ENCODE peak calls at places on chromosomes 11 and 22, in five cellular contexts. N is HEK293T, Z is GM12878, M is H1, A is HepG2. F is an unnamed sample.

GRCh38 chr11:69654001-69654659 is 13.2 kb downstream of the CCND1 start:
- DNase-seq in N (no peak), Z (no peak), M (no peak), A (no peak), F (no peak)

GRCh38 chr11:19679952-19680823 is 32.4 kb upstream of the NAV2 start:
- DNase-seq in N (peak; percentile 38), Z (no peak), M (peak; percentile 39), A (no peak), F (no peak)

GRCh38 chr22:49924113-49924833 is 5.8 kb downstream of the CRELD2 start:
- DNase-seq in N (no peak), Z (no peak), M (no peak), A (no peak), F (no peak)

GRCh38 chr11:6474806-6475500 is 1.2 kb upstream of the TRIM3 start:
- DNase-seq in N (no peak), Z (no peak), M (no peak), A (no peak), F (peak; percentile 3)

GRCh38 chr11:71223671-71224660 is 28.4 kb downstream of the SHANK2 start:
- DNase-seq in N (no peak), Z (no peak), M (no peak), A (no peak), F (no peak)

GRCh38 chr22:39559456-39560105 is 11.0 kb upstream of the CACNA1I start:
- DNase-seq in N (peak; percentile 51), Z (no peak), M (peak; percentile 41), A (no peak), F (no peak)

GRCh38 chr11:111730031-111730430 is 36.2 kb downstream of the PPP2R1B start:
- DNase-seq in N (no peak), Z (no peak), M (no peak), A (no peak), F (no peak)

GRCh38 chr11:59088164-59088563 is 2.1 kb downstream of the GLYATL1B start:
- DNase-seq in N (no peak), Z (no peak), M (no peak), A (no peak), F (no peak)

GRCh38 chr11:48018561-48019229 is 38.3 kb downstream of the PTPRJ start:
- DNase-seq in N (no peak), Z (no peak), M (no peak), A (no peak), F (no peak)

GRCh38 chr11:19633276-19633675 is 79.4 kb upstream of the NAV2 start:
- DNase-seq in N (no peak), Z (no peak), M (no peak), A (no peak), F (no peak)

GRCh38 chr11:67389477-67389876 is 2.3 kb upstream of the RAD9A start:
- DNase-seq in N (peak; percentile 65), Z (no peak), M (no peak), A (peak; percentile 64), F (peak; percentile 65)

GRCh38 chr11:123457187-123457770 is 27.2 kb downstream of the GRAMD1B start:
- DNase-seq in N (no peak), Z (no peak), M (no peak), A (no peak), F (no peak)

GRCh38 chr11:93735627-93736026 is 5.7 kb downstream of the TAF1D start:
- DNase-seq in N (no peak), Z (no peak), M (no peak), A (no peak), F (no peak)

GRCh38 chr11:93738647-93739081 is 2.6 kb downstream of the TAF1D start:
- DNase-seq in N (no peak), Z (no peak), M (no peak), A (no peak), F (no peak)

GRCh38 chr11:93736129-93736528 is 5.2 kb downstream of the TAF1D start:
- DNase-seq in N (no peak), Z (no peak), M (no peak), A (no peak), F (no peak)

GRCh38 chr11:93740031-93740801 is 1.1 kb downstream of the TAF1D start:
- DNase-seq in N (no peak), Z (no peak), M (no peak), A (peak; percentile 75), F (no peak)

GRCh38 chr11:93737904-93738612 is 3.2 kb downstream of the TAF1D start:
- DNase-seq in N (no peak), Z (no peak), M (no peak), A (no peak), F (no peak)
- TF ChIP-seq SUZ12 in N (no peak), Z (no peak), M (no peak), A (no peak), F (no peak)

GRCh38 chr11:119254239-119254638 is 48.1 kb downstream of the CBL start:
- DNase-seq in N (no peak), Z (no peak), M (no peak), A (no peak), F (no peak)
- TF ChIP-seq SUZ12 in N (no peak), Z (no peak), M (no peak), A (no peak), F (no peak)

GRCh38 chr11:86798988-86799387 is 1.4 kb upstream of the PRSS23 start:
- DNase-seq in N (no peak), Z (no peak), M (no peak), A (no peak), F (no peak)

GRCh38 chr11:86800956-86801264 is 568 bp downstream of the PRSS23 start:
- DNase-seq in N (no peak), Z (no peak), M (no peak), A (no peak), F (no peak)

GRCh38 chr11:86799680-86800075 is 664 bp upstream of the PRSS23 start:
- DNase-seq in N (no peak), Z (no peak), M (no peak), A (no peak), F (no peak)

GRCh38 chr11:86802146-86802545 is 1.8 kb downstream of the PRSS23 start:
- DNase-seq in N (no peak), Z (no peak), M (no peak), A (no peak), F (no peak)

GRCh38 chr11:86800076-86800955 is at the start of gene PRSS23:
- DNase-seq in N (peak; percentile 76), Z (no peak), M (no peak), A (no peak), F (peak; percentile 15)
- TF ChIP-seq SUZ12 in N (no peak), Z (peak; percentile 64), M (peak; percentile 61), A (no peak), F (no peak)

GRCh38 chr11:76166314-76166713 is 40.0 kb downstream of the WNT11 start:
- DNase-seq in N (no peak), Z (peak; percentile 54), M (no peak), A (no peak), F (peak; percentile 33)
- TF ChIP-seq SUZ12 in N (no peak), Z (no peak), M (no peak), A (no peak), F (no peak)

GRCh38 chr11:126437731-126438130 is 82.2 kb downstream of the ST3GAL4 start:
- DNase-seq in N (no peak), Z (no peak), M (no peak), A (no peak), F (no peak)
- TF ChIP-seq SUZ12 in N (no peak), Z (no peak), M (no peak), A (no peak), F (no peak)

GRCh38 chr11:66292543-66293332 is 1.0 kb downstream of the TMEM151A start:
- DNase-seq in N (no peak), Z (no peak), M (no peak), A (no peak), F (no peak)

GRCh38 chr11:66293352-66293751 is 1.7 kb downstream of the TMEM151A start:
- DNase-seq in N (no peak), Z (no peak), M (no peak), A (no peak), F (no peak)

GRCh38 chr11:66294626-66295620 is 3.2 kb downstream of the TMEM151A start:
- DNase-seq in N (no peak), Z (no peak), M (no peak), A (no peak), F (no peak)

GRCh38 chr11:66291706-66292542 is at the start of gene TMEM151A:
- DNase-seq in N (no peak), Z (no peak), M (no peak), A (no peak), F (no peak)

DNA sequence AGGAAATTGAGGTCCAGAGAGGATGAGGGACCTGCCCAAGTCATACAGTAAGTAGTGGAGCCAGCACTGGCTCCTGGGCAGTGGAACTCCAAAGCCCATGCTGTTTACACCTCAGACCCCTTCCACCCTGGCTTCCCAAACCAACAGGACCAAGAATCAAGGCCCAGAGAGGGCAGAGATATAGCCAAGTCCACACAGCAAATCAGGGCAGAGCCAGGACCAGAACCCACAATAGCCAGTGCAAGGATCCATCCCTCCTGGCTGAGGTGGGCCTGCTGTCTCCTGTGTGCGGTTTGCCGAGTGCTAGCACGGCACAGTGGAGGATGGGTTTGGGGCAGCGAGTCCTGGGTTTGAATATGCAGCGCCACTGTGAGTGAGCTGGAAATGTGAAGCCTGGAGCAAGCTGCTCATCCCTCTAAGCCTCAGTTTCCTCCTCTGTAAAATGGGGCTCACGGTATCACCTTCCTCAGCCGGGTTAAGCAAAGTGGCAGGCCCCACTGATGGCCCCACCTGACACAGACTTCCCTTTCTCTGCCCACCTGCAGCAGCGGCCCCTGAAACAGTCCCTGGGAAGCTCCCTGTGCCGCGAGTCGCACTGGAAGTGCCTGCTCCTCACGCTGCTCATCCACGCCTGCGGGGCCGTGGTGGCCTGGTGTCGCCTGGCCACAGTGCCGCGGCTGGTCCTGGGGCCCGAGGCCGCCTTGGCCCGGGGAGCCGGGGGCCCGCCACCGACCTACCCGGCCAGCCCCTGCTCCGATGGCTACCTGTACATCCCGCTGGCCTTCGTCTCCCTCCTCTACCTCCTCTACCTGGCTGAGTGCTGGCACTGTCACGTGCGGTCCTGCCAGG is 2.3 kb downstream of the TMEM151A start:
- DNase-seq in N (no peak), Z (no peak), M (no peak), A (no peak), F (no peak)
- TF ChIP-seq SUZ12 in N (no peak), Z (no peak), M (no peak), A (no peak), F (no peak)

GRCh38 chr11:76783901-76784813 is 1.0 kb downstream of the TSKU start:
- DNase-seq in N (peak; percentile 53), Z (no peak), M (peak; percentile 79), A (peak; percentile 79), F (peak; percentile 81)
- TF ChIP-seq SUZ12 in N (no peak), Z (no peak), M (no peak), A (no peak), F (no peak)

F was measured in NT2/D1.